ENCODE peak calls at places on chromosomes 7 and 10, in six cellular contexts. One of them, this sample, is unnamed.

GRCh38 chr10:124048371-124049290 is 44.8 kb downstream of the CHST15 start:
- DNase-seq in endodermal cell: no peak
- DNase-seq in amniotic stem cell: no peak
- DNase-seq in iris pigment epithelial cell: no peak
- DNase-seq in adrenal gland: peak
- DNase-seq in AML-193: no peak
- DNase-seq in this sample: no peak

GRCh38 chr7:100093925-100094486 is 5.2 kb downstream of the COPS6 start:
- DNase-seq in endodermal cell: no peak
- DNase-seq in amniotic stem cell: no peak
- DNase-seq in iris pigment epithelial cell: no peak
- DNase-seq in adrenal gland: no peak
- DNase-seq in AML-193: no peak
- DNase-seq in this sample: no peak

GRCh38 chr10:74821501-74821900 is 4.9 kb upstream of the KAT6B start:
- DNase-seq in endodermal cell: no peak
- DNase-seq in amniotic stem cell: no peak
- DNase-seq in iris pigment epithelial cell: no peak
- DNase-seq in adrenal gland: no peak
- DNase-seq in AML-193: no peak
- DNase-seq in this sample: peak

GRCh38 chr10:90818736-90819135 is 39.1 kb downstream of the HTR7 start:
- DNase-seq in endodermal cell: no peak
- DNase-seq in amniotic stem cell: no peak
- DNase-seq in iris pigment epithelial cell: no peak
- DNase-seq in adrenal gland: no peak
- DNase-seq in AML-193: no peak
- DNase-seq in this sample: no peak

GRCh38 chr10:84194424-84195043 is at the start of gene CDHR1:
- DNase-seq in endodermal cell: peak
- DNase-seq in amniotic stem cell: no peak
- DNase-seq in iris pigment epithelial cell: no peak
- DNase-seq in adrenal gland: no peak
- DNase-seq in AML-193: no peak
- DNase-seq in this sample: peak

GRCh38 chr10:33273295-33274002 is 61.0 kb downstream of the NRP1 start:
- DNase-seq in endodermal cell: peak
- DNase-seq in amniotic stem cell: peak
- DNase-seq in iris pigment epithelial cell: peak
- DNase-seq in adrenal gland: peak
- DNase-seq in AML-193: no peak
- DNase-seq in this sample: peak

GRCh38 chr10:101558671-101559595 is 29.1 kb downstream of the POLL start:
- DNase-seq in endodermal cell: no peak
- DNase-seq in amniotic stem cell: no peak
- DNase-seq in iris pigment epithelial cell: no peak
- DNase-seq in adrenal gland: no peak
- DNase-seq in AML-193: no peak
- DNase-seq in this sample: no peak

GRCh38 chr7:18257711-18258110 is 230.1 kb upstream of the PRPS1L1 start:
- DNase-seq in endodermal cell: no peak
- DNase-seq in amniotic stem cell: peak
- DNase-seq in iris pigment epithelial cell: peak
- DNase-seq in adrenal gland: no peak
- DNase-seq in AML-193: no peak
- DNase-seq in this sample: no peak

GRCh38 chr10:29057712-29058426 is 231.0 kb upstream of the LYZL1 start:
- DNase-seq in endodermal cell: no peak
- DNase-seq in amniotic stem cell: no peak
- DNase-seq in iris pigment epithelial cell: peak
- DNase-seq in adrenal gland: peak
- DNase-seq in AML-193: no peak
- DNase-seq in this sample: no peak

This sample was measured in NCI-H1105 treated with DMSO at 0.1 percent for 48 hours.